ENCODE peak calls at places on chromosomes 7 and 10, in seven cellular contexts. One of them, this sample, is unnamed.

GRCh38 chr7:121394709-121395140 is 1.4 kb downstream of the FAM3C start:
- DNase-seq in heart right ventricle: no peak
- DNase-seq in stimulated activated naive B cell treated with anti-CD40 and anti-IgM and Interleukin-4, amounts not matched to agents 10 μg/mL and 1 μg/mL and 100 μg/mL, for 72 hours: no peak
- DNase-seq in NCI-H510A treated with DMSO at 0.1 percent for 48 hours: no peak
- DNase-seq in NCI-H1092 treated with DMSO at 0.1 percent for 48 hours: no peak
- DNase-seq in AML-193: no peak
- DNase-seq in HuH-7: peak
- DNase-seq in this sample: no peak

GRCh38 chr10:12927896-12928295 is 73.6 kb downstream of the CCDC3 start:
- DNase-seq in heart right ventricle: no peak
- DNase-seq in AML-193: no peak
- DNase-seq in NCI-H1092 treated with DMSO at 0.1 percent for 48 hours: no peak
- DNase-seq in HuH-7: no peak
- DNase-seq in stimulated activated naive B cell treated with anti-CD40 and anti-IgM and Interleukin-4, amounts not matched to agents 10 μg/mL and 1 μg/mL and 100 μg/mL, for 72 hours: no peak
- DNase-seq in NCI-H510A treated with DMSO at 0.1 percent for 48 hours: no peak
- DNase-seq in this sample: no peak

GRCh38 chr10:68550747-68551411 is 9.3 kb upstream of the TET1 start:
- DNase-seq in AML-193: peak
- DNase-seq in HuH-7: peak
- DNase-seq in NCI-H510A treated with DMSO at 0.1 percent for 48 hours: peak
- DNase-seq in NCI-H1092 treated with DMSO at 0.1 percent for 48 hours: peak
- DNase-seq in heart right ventricle: no peak
- DNase-seq in stimulated activated naive B cell treated with anti-CD40 and anti-IgM and Interleukin-4, amounts not matched to agents 10 μg/mL and 1 μg/mL and 100 μg/mL, for 72 hours: peak
- DNase-seq in this sample: peak

GRCh38 chr7:31464601-31465000 is 49.3 kb upstream of the ITPRID1 start:
- DNase-seq in stimulated activated naive B cell treated with anti-CD40 and anti-IgM and Interleukin-4, amounts not matched to agents 10 μg/mL and 1 μg/mL and 100 μg/mL, for 72 hours: no peak
- DNase-seq in HuH-7: no peak
- DNase-seq in AML-193: no peak
- DNase-seq in NCI-H510A treated with DMSO at 0.1 percent for 48 hours: no peak
- DNase-seq in heart right ventricle: no peak
- DNase-seq in NCI-H1092 treated with DMSO at 0.1 percent for 48 hours: no peak
- DNase-seq in this sample: no peak

GRCh38 chr7:140475747-140476333 is 3.5 kb downstream of the MKRN1 start:
- DNase-seq in HuH-7: peak
- DNase-seq in NCI-H510A treated with DMSO at 0.1 percent for 48 hours: peak
- DNase-seq in AML-193: peak
- DNase-seq in heart right ventricle: no peak
- DNase-seq in stimulated activated naive B cell treated with anti-CD40 and anti-IgM and Interleukin-4, amounts not matched to agents 10 μg/mL and 1 μg/mL and 100 μg/mL, for 72 hours: no peak
- DNase-seq in NCI-H1092 treated with DMSO at 0.1 percent for 48 hours: peak
- DNase-seq in this sample: peak

GRCh38 chr10:85790155-85790789 is 576.3 kb downstream of the GRID1 start:
- DNase-seq in AML-193: no peak
- DNase-seq in stimulated activated naive B cell treated with anti-CD40 and anti-IgM and Interleukin-4, amounts not matched to agents 10 μg/mL and 1 μg/mL and 100 μg/mL, for 72 hours: no peak
- DNase-seq in HuH-7: no peak
- DNase-seq in NCI-H1092 treated with DMSO at 0.1 percent for 48 hours: no peak
- DNase-seq in NCI-H510A treated with DMSO at 0.1 percent for 48 hours: no peak
- DNase-seq in heart right ventricle: no peak
- DNase-seq in this sample: no peak

GRCh38 chr7:111265394-111265793 is 174.5 kb downstream of the LRRN3 start:
- DNase-seq in stimulated activated naive B cell treated with anti-CD40 and anti-IgM and Interleukin-4, amounts not matched to agents 10 μg/mL and 1 μg/mL and 100 μg/mL, for 72 hours: no peak
- DNase-seq in HuH-7: no peak
- DNase-seq in NCI-H510A treated with DMSO at 0.1 percent for 48 hours: no peak
- DNase-seq in AML-193: no peak
- DNase-seq in heart right ventricle: no peak
- DNase-seq in NCI-H1092 treated with DMSO at 0.1 percent for 48 hours: no peak
- DNase-seq in this sample: no peak

GRCh38 chr10:106500041-106500440 is 664.5 kb downstream of the SORCS1 start:
- DNase-seq in stimulated activated naive B cell treated with anti-CD40 and anti-IgM and Interleukin-4, amounts not matched to agents 10 μg/mL and 1 μg/mL and 100 μg/mL, for 72 hours: no peak
- DNase-seq in NCI-H510A treated with DMSO at 0.1 percent for 48 hours: no peak
- DNase-seq in NCI-H1092 treated with DMSO at 0.1 percent for 48 hours: no peak
- DNase-seq in heart right ventricle: no peak
- DNase-seq in HuH-7: no peak
- DNase-seq in AML-193: no peak
- DNase-seq in this sample: no peak

GRCh38 chr10:121579656-121580055 is 18.6 kb downstream of the FGFR2 start:
- DNase-seq in stimulated activated naive B cell treated with anti-CD40 and anti-IgM and Interleukin-4, amounts not matched to agents 10 μg/mL and 1 μg/mL and 100 μg/mL, for 72 hours: no peak
- DNase-seq in AML-193: no peak
- DNase-seq in heart right ventricle: no peak
- DNase-seq in NCI-H510A treated with DMSO at 0.1 percent for 48 hours: no peak
- DNase-seq in NCI-H1092 treated with DMSO at 0.1 percent for 48 hours: no peak
- DNase-seq in HuH-7: no peak
- DNase-seq in this sample: no peak

GRCh38 chr10:74244097-74244685 is 93.2 kb downstream of the ADK start:
- DNase-seq in stimulated activated naive B cell treated with anti-CD40 and anti-IgM and Interleukin-4, amounts not matched to agents 10 μg/mL and 1 μg/mL and 100 μg/mL, for 72 hours: no peak
- DNase-seq in NCI-H1092 treated with DMSO at 0.1 percent for 48 hours: peak
- DNase-seq in HuH-7: no peak
- DNase-seq in AML-193: peak
- DNase-seq in NCI-H510A treated with DMSO at 0.1 percent for 48 hours: peak
- DNase-seq in heart right ventricle: no peak
- DNase-seq in this sample: peak

GRCh38 chr10:103982639-103983038 is 15.7 kb downstream of the SLK start:
- DNase-seq in heart right ventricle: no peak
- DNase-seq in NCI-H1092 treated with DMSO at 0.1 percent for 48 hours: no peak
- DNase-seq in AML-193: no peak
- DNase-seq in HuH-7: peak
- DNase-seq in stimulated activated naive B cell treated with anti-CD40 and anti-IgM and Interleukin-4, amounts not matched to agents 10 μg/mL and 1 μg/mL and 100 μg/mL, for 72 hours: no peak
- DNase-seq in NCI-H510A treated with DMSO at 0.1 percent for 48 hours: peak
- DNase-seq in this sample: peak

GRCh38 chr10:84293574-84294016 is 34.8 kb upstream of the CCSER2 start:
- DNase-seq in heart right ventricle: no peak
- DNase-seq in NCI-H1092 treated with DMSO at 0.1 percent for 48 hours: no peak
- DNase-seq in NCI-H510A treated with DMSO at 0.1 percent for 48 hours: peak
- DNase-seq in stimulated activated naive B cell treated with anti-CD40 and anti-IgM and Interleukin-4, amounts not matched to agents 10 μg/mL and 1 μg/mL and 100 μg/mL, for 72 hours: no peak
- DNase-seq in HuH-7: no peak
- DNase-seq in AML-193: no peak
- DNase-seq in this sample: no peak

GRCh38 chr10:126972622-126973414 is 67.6 kb downstream of the DOCK1 start:
- DNase-seq in NCI-H510A treated with DMSO at 0.1 percent for 48 hours: no peak
- DNase-seq in heart right ventricle: no peak
- DNase-seq in stimulated activated naive B cell treated with anti-CD40 and anti-IgM and Interleukin-4, amounts not matched to agents 10 μg/mL and 1 μg/mL and 100 μg/mL, for 72 hours: no peak
- DNase-seq in AML-193: no peak
- DNase-seq in NCI-H1092 treated with DMSO at 0.1 percent for 48 hours: no peak
- DNase-seq in HuH-7: peak
- DNase-seq in this sample: no peak

GRCh38 chr7:42161723-42162122 is 75.3 kb downstream of the GLI3 start:
- DNase-seq in HuH-7: no peak
- DNase-seq in NCI-H1092 treated with DMSO at 0.1 percent for 48 hours: no peak
- DNase-seq in NCI-H510A treated with DMSO at 0.1 percent for 48 hours: no peak
- DNase-seq in stimulated activated naive B cell treated with anti-CD40 and anti-IgM and Interleukin-4, amounts not matched to agents 10 μg/mL and 1 μg/mL and 100 μg/mL, for 72 hours: no peak
- DNase-seq in AML-193: no peak
- DNase-seq in heart right ventricle: no peak
- DNase-seq in this sample: no peak

GRCh38 chr7:92835851-92836488 is 403 bp downstream of the CDK6 start:
- DNase-seq in NCI-H1092 treated with DMSO at 0.1 percent for 48 hours: no peak
- DNase-seq in AML-193: no peak
- DNase-seq in stimulated activated naive B cell treated with anti-CD40 and anti-IgM and Interleukin-4, amounts not matched to agents 10 μg/mL and 1 μg/mL and 100 μg/mL, for 72 hours: peak
- DNase-seq in heart right ventricle: no peak
- DNase-seq in HuH-7: peak
- DNase-seq in NCI-H510A treated with DMSO at 0.1 percent for 48 hours: no peak
- DNase-seq in this sample: no peak

GRCh38 chr7:98203261-98203963 is 7.8 kb upstream of the BHLHA15 start:
- DNase-seq in NCI-H1092 treated with DMSO at 0.1 percent for 48 hours: no peak
- DNase-seq in heart right ventricle: no peak
- DNase-seq in HuH-7: no peak
- DNase-seq in NCI-H510A treated with DMSO at 0.1 percent for 48 hours: no peak
- DNase-seq in AML-193: no peak
- DNase-seq in stimulated activated naive B cell treated with anti-CD40 and anti-IgM and Interleukin-4, amounts not matched to agents 10 μg/mL and 1 μg/mL and 100 μg/mL, for 72 hours: peak
- DNase-seq in this sample: no peak

GRCh38 chr7:12174931-12175330 is 36.2 kb upstream of the TMEM106B start:
- DNase-seq in NCI-H1092 treated with DMSO at 0.1 percent for 48 hours: no peak
- DNase-seq in HuH-7: no peak
- DNase-seq in AML-193: no peak
- DNase-seq in heart right ventricle: no peak
- DNase-seq in NCI-H510A treated with DMSO at 0.1 percent for 48 hours: no peak
- DNase-seq in stimulated activated naive B cell treated with anti-CD40 and anti-IgM and Interleukin-4, amounts not matched to agents 10 μg/mL and 1 μg/mL and 100 μg/mL, for 72 hours: no peak
- DNase-seq in this sample: no peak

GRCh38 chr7:27156508-27156898 is at the start of gene HOXA7:
- DNase-seq in NCI-H1092 treated with DMSO at 0.1 percent for 48 hours: no peak
- DNase-seq in stimulated activated naive B cell treated with anti-CD40 and anti-IgM and Interleukin-4, amounts not matched to agents 10 μg/mL and 1 μg/mL and 100 μg/mL, for 72 hours: no peak
- DNase-seq in NCI-H510A treated with DMSO at 0.1 percent for 48 hours: peak
- DNase-seq in AML-193: no peak
- DNase-seq in heart right ventricle: no peak
- DNase-seq in HuH-7: peak
- DNase-seq in this sample: no peak

GRCh38 chr7:16028103-16028502 is 341.6 kb upstream of the MEOX2 start:
- DNase-seq in NCI-H510A treated with DMSO at 0.1 percent for 48 hours: no peak
- DNase-seq in stimulated activated naive B cell treated with anti-CD40 and anti-IgM and Interleukin-4, amounts not matched to agents 10 μg/mL and 1 μg/mL and 100 μg/mL, for 72 hours: no peak
- DNase-seq in HuH-7: no peak
- DNase-seq in AML-193: no peak
- DNase-seq in NCI-H1092 treated with DMSO at 0.1 percent for 48 hours: no peak
- DNase-seq in heart right ventricle: no peak
- DNase-seq in this sample: no peak

GRCh38 chr7:123120286-123120685 is 79.5 kb downstream of the SLC13A1 start:
- DNase-seq in AML-193: no peak
- DNase-seq in NCI-H510A treated with DMSO at 0.1 percent for 48 hours: no peak
- DNase-seq in HuH-7: no peak
- DNase-seq in heart right ventricle: no peak
- DNase-seq in NCI-H1092 treated with DMSO at 0.1 percent for 48 hours: no peak
- DNase-seq in stimulated activated naive B cell treated with anti-CD40 and anti-IgM and Interleukin-4, amounts not matched to agents 10 μg/mL and 1 μg/mL and 100 μg/mL, for 72 hours: no peak
- DNase-seq in this sample: no peak

GRCh38 chr10:17835688-17836087 is 26.5 kb downstream of the MRC1 start:
- DNase-seq in heart right ventricle: no peak
- DNase-seq in HuH-7: no peak
- DNase-seq in NCI-H510A treated with DMSO at 0.1 percent for 48 hours: no peak
- DNase-seq in AML-193: no peak
- DNase-seq in NCI-H1092 treated with DMSO at 0.1 percent for 48 hours: no peak
- DNase-seq in stimulated activated naive B cell treated with anti-CD40 and anti-IgM and Interleukin-4, amounts not matched to agents 10 μg/mL and 1 μg/mL and 100 μg/mL, for 72 hours: no peak
- DNase-seq in this sample: no peak

GRCh38 chr7:3899559-3899991 is 598.5 kb downstream of the SDK1 start:
- DNase-seq in NCI-H1092 treated with DMSO at 0.1 percent for 48 hours: no peak
- DNase-seq in heart right ventricle: no peak
- DNase-seq in stimulated activated naive B cell treated with anti-CD40 and anti-IgM and Interleukin-4, amounts not matched to agents 10 μg/mL and 1 μg/mL and 100 μg/mL, for 72 hours: no peak
- DNase-seq in HuH-7: no peak
- DNase-seq in NCI-H510A treated with DMSO at 0.1 percent for 48 hours: no peak
- DNase-seq in AML-193: no peak
- DNase-seq in this sample: no peak

GRCh38 chr10:124087672-124088634 is 5.4 kb downstream of the CHST15 start:
- DNase-seq in heart right ventricle: no peak
- DNase-seq in stimulated activated naive B cell treated with anti-CD40 and anti-IgM and Interleukin-4, amounts not matched to agents 10 μg/mL and 1 μg/mL and 100 μg/mL, for 72 hours: no peak
- DNase-seq in NCI-H510A treated with DMSO at 0.1 percent for 48 hours: peak
- DNase-seq in NCI-H1092 treated with DMSO at 0.1 percent for 48 hours: peak
- DNase-seq in HuH-7: no peak
- DNase-seq in AML-193: no peak
- DNase-seq in this sample: peak

GRCh38 chr10:52609601-52610240 is 162.9 kb downstream of the MBL2 start:
- DNase-seq in AML-193: no peak
- DNase-seq in NCI-H510A treated with DMSO at 0.1 percent for 48 hours: no peak
- DNase-seq in HuH-7: no peak
- DNase-seq in heart right ventricle: no peak
- DNase-seq in stimulated activated naive B cell treated with anti-CD40 and anti-IgM and Interleukin-4, amounts not matched to agents 10 μg/mL and 1 μg/mL and 100 μg/mL, for 72 hours: no peak
- DNase-seq in NCI-H1092 treated with DMSO at 0.1 percent for 48 hours: no peak
- DNase-seq in this sample: no peak

GRCh38 chr10:61776615-61777266 is 114.0 kb downstream of the CABCOCO1 start:
- DNase-seq in HuH-7: no peak
- DNase-seq in heart right ventricle: no peak
- DNase-seq in NCI-H510A treated with DMSO at 0.1 percent for 48 hours: no peak
- DNase-seq in stimulated activated naive B cell treated with anti-CD40 and anti-IgM and Interleukin-4, amounts not matched to agents 10 μg/mL and 1 μg/mL and 100 μg/mL, for 72 hours: no peak
- DNase-seq in NCI-H1092 treated with DMSO at 0.1 percent for 48 hours: no peak
- DNase-seq in AML-193: no peak
- DNase-seq in this sample: no peak

GRCh38 chr7:148286150-148286549 is 304.4 kb upstream of the C7orf33 start:
- DNase-seq in stimulated activated naive B cell treated with anti-CD40 and anti-IgM and Interleukin-4, amounts not matched to agents 10 μg/mL and 1 μg/mL and 100 μg/mL, for 72 hours: no peak
- DNase-seq in heart right ventricle: no peak
- DNase-seq in NCI-H510A treated with DMSO at 0.1 percent for 48 hours: no peak
- DNase-seq in NCI-H1092 treated with DMSO at 0.1 percent for 48 hours: peak
- DNase-seq in HuH-7: peak
- DNase-seq in AML-193: no peak
- DNase-seq in this sample: peak

GRCh38 chr10:123967626-123968243 is 76.1 kb upstream of the CPXM2 start:
- DNase-seq in stimulated activated naive B cell treated with anti-CD40 and anti-IgM and Interleukin-4, amounts not matched to agents 10 μg/mL and 1 μg/mL and 100 μg/mL, for 72 hours: peak
- DNase-seq in NCI-H1092 treated with DMSO at 0.1 percent for 48 hours: peak
- DNase-seq in NCI-H510A treated with DMSO at 0.1 percent for 48 hours: peak
- DNase-seq in AML-193: peak
- DNase-seq in heart right ventricle: peak
- DNase-seq in HuH-7: peak
- DNase-seq in this sample: peak

GRCh38 chr7:131895541-131896173 is 339.2 kb upstream of the PODXL start:
- DNase-seq in NCI-H1092 treated with DMSO at 0.1 percent for 48 hours: no peak
- DNase-seq in HuH-7: no peak
- DNase-seq in AML-193: no peak
- DNase-seq in NCI-H510A treated with DMSO at 0.1 percent for 48 hours: no peak
- DNase-seq in heart right ventricle: no peak
- DNase-seq in stimulated activated naive B cell treated with anti-CD40 and anti-IgM and Interleukin-4, amounts not matched to agents 10 μg/mL and 1 μg/mL and 100 μg/mL, for 72 hours: no peak
- DNase-seq in this sample: no peak

GRCh38 chr7:84975586-84976185 is 211.2 kb downstream of the SEMA3D start:
- DNase-seq in NCI-H1092 treated with DMSO at 0.1 percent for 48 hours: no peak
- DNase-seq in NCI-H510A treated with DMSO at 0.1 percent for 48 hours: no peak
- DNase-seq in heart right ventricle: no peak
- DNase-seq in AML-193: no peak
- DNase-seq in HuH-7: no peak
- DNase-seq in stimulated activated naive B cell treated with anti-CD40 and anti-IgM and Interleukin-4, amounts not matched to agents 10 μg/mL and 1 μg/mL and 100 μg/mL, for 72 hours: no peak
- DNase-seq in this sample: no peak

GRCh38 chr7:141584935-141585334 is 33.7 kb downstream of the AGK start:
- DNase-seq in NCI-H510A treated with DMSO at 0.1 percent for 48 hours: no peak
- DNase-seq in NCI-H1092 treated with DMSO at 0.1 percent for 48 hours: no peak
- DNase-seq in AML-193: no peak
- DNase-seq in HuH-7: no peak
- DNase-seq in stimulated activated naive B cell treated with anti-CD40 and anti-IgM and Interleukin-4, amounts not matched to agents 10 μg/mL and 1 μg/mL and 100 μg/mL, for 72 hours: no peak
- DNase-seq in heart right ventricle: no peak
- DNase-seq in this sample: no peak

GRCh38 chr10:110076559-110077318 is 69.0 kb downstream of the ADD3 start:
- DNase-seq in HuH-7: peak
- DNase-seq in stimulated activated naive B cell treated with anti-CD40 and anti-IgM and Interleukin-4, amounts not matched to agents 10 μg/mL and 1 μg/mL and 100 μg/mL, for 72 hours: no peak
- DNase-seq in heart right ventricle: no peak
- DNase-seq in NCI-H1092 treated with DMSO at 0.1 percent for 48 hours: no peak
- DNase-seq in AML-193: peak
- DNase-seq in NCI-H510A treated with DMSO at 0.1 percent for 48 hours: no peak
- DNase-seq in this sample: no peak

GRCh38 chr7:142637240-142637639 is 112.0 kb upstream of the PRSS1 start:
- DNase-seq in NCI-H1092 treated with DMSO at 0.1 percent for 48 hours: no peak
- DNase-seq in HuH-7: no peak
- DNase-seq in stimulated activated naive B cell treated with anti-CD40 and anti-IgM and Interleukin-4, amounts not matched to agents 10 μg/mL and 1 μg/mL and 100 μg/mL, for 72 hours: no peak
- DNase-seq in NCI-H510A treated with DMSO at 0.1 percent for 48 hours: no peak
- DNase-seq in heart right ventricle: no peak
- DNase-seq in AML-193: no peak
- DNase-seq in this sample: no peak

GRCh38 chr10:103445767-103446567 is 6.2 kb downstream of the CALHM2 start:
- DNase-seq in stimulated activated naive B cell treated with anti-CD40 and anti-IgM and Interleukin-4, amounts not matched to agents 10 μg/mL and 1 μg/mL and 100 μg/mL, for 72 hours: no peak
- DNase-seq in HuH-7: no peak
- DNase-seq in AML-193: no peak
- DNase-seq in NCI-H1092 treated with DMSO at 0.1 percent for 48 hours: no peak
- DNase-seq in NCI-H510A treated with DMSO at 0.1 percent for 48 hours: no peak
- DNase-seq in heart right ventricle: peak
- DNase-seq in this sample: no peak

GRCh38 chr10:13701157-13701919 is 114.6 kb downstream of the PRPF18 start:
- DNase-seq in HuH-7: peak
- DNase-seq in stimulated activated naive B cell treated with anti-CD40 and anti-IgM and Interleukin-4, amounts not matched to agents 10 μg/mL and 1 μg/mL and 100 μg/mL, for 72 hours: no peak
- DNase-seq in NCI-H510A treated with DMSO at 0.1 percent for 48 hours: peak
- DNase-seq in AML-193: no peak
- DNase-seq in heart right ventricle: no peak
- DNase-seq in NCI-H1092 treated with DMSO at 0.1 percent for 48 hours: no peak
- DNase-seq in this sample: no peak

GRCh38 chr10:68224810-68225209 is 7.1 kb downstream of the ATOH7 start:
- DNase-seq in AML-193: no peak
- DNase-seq in heart right ventricle: no peak
- DNase-seq in stimulated activated naive B cell treated with anti-CD40 and anti-IgM and Interleukin-4, amounts not matched to agents 10 μg/mL and 1 μg/mL and 100 μg/mL, for 72 hours: no peak
- DNase-seq in NCI-H510A treated with DMSO at 0.1 percent for 48 hours: no peak
- DNase-seq in NCI-H1092 treated with DMSO at 0.1 percent for 48 hours: no peak
- DNase-seq in HuH-7: no peak
- DNase-seq in this sample: no peak

GRCh38 chr10:126798649-126799048 is 106.6 kb upstream of the DOCK1 start:
- DNase-seq in AML-193: no peak
- DNase-seq in stimulated activated naive B cell treated with anti-CD40 and anti-IgM and Interleukin-4, amounts not matched to agents 10 μg/mL and 1 μg/mL and 100 μg/mL, for 72 hours: no peak
- DNase-seq in NCI-H1092 treated with DMSO at 0.1 percent for 48 hours: no peak
- DNase-seq in heart right ventricle: no peak
- DNase-seq in HuH-7: no peak
- DNase-seq in NCI-H510A treated with DMSO at 0.1 percent for 48 hours: no peak
- DNase-seq in this sample: no peak